ENCODE peak calls at places on chromosomes 4 and X, in seven cellular contexts. One of them, this sample, is unnamed.

GRCh38 chr4:1170156-1170804 is 2.1 kb downstream of the SPON2 start:
- DNase-seq in AG10803: no peak
- DNase-seq in astrocyte of the spinal cord: no peak
- DNase-seq in thoracic aorta: no peak
- DNase-seq in OCI-LY7: no peak
- DNase-seq in choroid plexus epithelial cell: no peak
- DNase-seq in heart left ventricle: no peak
- DNase-seq in this sample: peak

GRCh38 chr4:8914461-8915171 is 43.0 kb upstream of the HMX1 start:
- DNase-seq in choroid plexus epithelial cell: no peak
- DNase-seq in AG10803: no peak
- DNase-seq in astrocyte of the spinal cord: no peak
- DNase-seq in heart left ventricle: no peak
- DNase-seq in OCI-LY7: no peak
- DNase-seq in thoracic aorta: no peak
- DNase-seq in this sample: peak

GRCh38 chrX:78104447-78105176 is 564 bp downstream of the PGK1 start:
- DNase-seq in AG10803: peak
- DNase-seq in OCI-LY7: peak
- DNase-seq in thoracic aorta: no peak
- DNase-seq in heart left ventricle: peak
- DNase-seq in choroid plexus epithelial cell: peak
- DNase-seq in astrocyte of the spinal cord: peak
- DNase-seq in this sample: peak

GRCh38 chrX:111254896-111255693 is 15.2 kb downstream of the CAPN6 start:
- DNase-seq in OCI-LY7: no peak
- DNase-seq in astrocyte of the spinal cord: no peak
- DNase-seq in AG10803: no peak
- DNase-seq in choroid plexus epithelial cell: peak
- DNase-seq in heart left ventricle: no peak
- DNase-seq in thoracic aorta: no peak
- DNase-seq in this sample: no peak

GRCh38 chrX:22392176-22392814 is 119.6 kb downstream of the CBLL2 start:
- DNase-seq in astrocyte of the spinal cord: peak
- DNase-seq in thoracic aorta: no peak
- DNase-seq in choroid plexus epithelial cell: peak
- DNase-seq in heart left ventricle: no peak
- DNase-seq in OCI-LY7: no peak
- DNase-seq in AG10803: no peak
- DNase-seq in this sample: no peak

GRCh38 chrX:122188751-122189150 is 995.3 kb upstream of the GRIA3 start:
- DNase-seq in astrocyte of the spinal cord: no peak
- DNase-seq in OCI-LY7: no peak
- DNase-seq in choroid plexus epithelial cell: peak
- DNase-seq in heart left ventricle: no peak
- DNase-seq in thoracic aorta: no peak
- DNase-seq in AG10803: peak
- DNase-seq in this sample: no peak

GRCh38 chrX:26918633-26919032 is 544.5 kb downstream of the PPP4R3C start:
- DNase-seq in choroid plexus epithelial cell: peak
- DNase-seq in astrocyte of the spinal cord: no peak
- DNase-seq in thoracic aorta: no peak
- DNase-seq in heart left ventricle: no peak
- DNase-seq in OCI-LY7: peak
- DNase-seq in AG10803: no peak
- DNase-seq in this sample: no peak

GRCh38 chr4:177596035-177596434 is 153.8 kb upstream of the AGA start:
- DNase-seq in astrocyte of the spinal cord: peak
- DNase-seq in OCI-LY7: no peak
- DNase-seq in choroid plexus epithelial cell: peak
- DNase-seq in AG10803: peak
- DNase-seq in thoracic aorta: no peak
- DNase-seq in heart left ventricle: no peak
- DNase-seq in this sample: no peak

GRCh38 chr4:134807231-134807745 is 605.7 kb upstream of the PABPC4L start:
- DNase-seq in heart left ventricle: no peak
- DNase-seq in choroid plexus epithelial cell: peak
- DNase-seq in AG10803: no peak
- DNase-seq in OCI-LY7: no peak
- DNase-seq in astrocyte of the spinal cord: no peak
- DNase-seq in thoracic aorta: no peak
- DNase-seq in this sample: no peak

GRCh38 chrX:119008122-119008744 is 33.8 kb downstream of the LONRF3 start:
- DNase-seq in choroid plexus epithelial cell: peak
- DNase-seq in AG10803: peak
- DNase-seq in thoracic aorta: no peak
- DNase-seq in OCI-LY7: peak
- DNase-seq in astrocyte of the spinal cord: peak
- DNase-seq in heart left ventricle: no peak
- DNase-seq in this sample: no peak

GRCh38 chr4:55993994-55994657 is 45.4 kb downstream of the CEP135 start:
- DNase-seq in OCI-LY7: no peak
- DNase-seq in astrocyte of the spinal cord: no peak
- DNase-seq in thoracic aorta: no peak
- DNase-seq in choroid plexus epithelial cell: no peak
- DNase-seq in heart left ventricle: no peak
- DNase-seq in AG10803: no peak
- DNase-seq in this sample: no peak

GRCh38 chrX:138485767-138486166 is 225.8 kb downstream of the FGF13 start:
- DNase-seq in astrocyte of the spinal cord: no peak
- DNase-seq in OCI-LY7: no peak
- DNase-seq in heart left ventricle: no peak
- DNase-seq in choroid plexus epithelial cell: no peak
- DNase-seq in thoracic aorta: no peak
- DNase-seq in AG10803: no peak
- DNase-seq in this sample: no peak

GRCh38 chr4:137530176-137530575 is 2.1 kb downstream of the PCDH18 start:
- DNase-seq in thoracic aorta: no peak
- DNase-seq in AG10803: peak
- DNase-seq in OCI-LY7: no peak
- DNase-seq in astrocyte of the spinal cord: peak
- DNase-seq in choroid plexus epithelial cell: peak
- DNase-seq in heart left ventricle: no peak
- DNase-seq in this sample: no peak

GRCh38 chr4:137531951-137532868 is at the start of gene PCDH18:
- DNase-seq in thoracic aorta: peak
- DNase-seq in OCI-LY7: no peak
- DNase-seq in heart left ventricle: peak
- DNase-seq in AG10803: peak
- DNase-seq in astrocyte of the spinal cord: peak
- DNase-seq in choroid plexus epithelial cell: peak
- DNase-seq in this sample: peak

GRCh38 chr4:137532869-137533236 is 559 bp upstream of the PCDH18 start:
- DNase-seq in heart left ventricle: no peak
- DNase-seq in OCI-LY7: no peak
- DNase-seq in AG10803: no peak
- DNase-seq in choroid plexus epithelial cell: peak
- DNase-seq in astrocyte of the spinal cord: peak
- DNase-seq in thoracic aorta: no peak
- DNase-seq in this sample: no peak

GRCh38 chr4:137529432-137529831 is 2.9 kb downstream of the PCDH18 start:
- DNase-seq in OCI-LY7: no peak
- DNase-seq in astrocyte of the spinal cord: no peak
- DNase-seq in thoracic aorta: no peak
- DNase-seq in AG10803: no peak
- DNase-seq in choroid plexus epithelial cell: no peak
- DNase-seq in heart left ventricle: no peak
- DNase-seq in this sample: no peak

DNA sequence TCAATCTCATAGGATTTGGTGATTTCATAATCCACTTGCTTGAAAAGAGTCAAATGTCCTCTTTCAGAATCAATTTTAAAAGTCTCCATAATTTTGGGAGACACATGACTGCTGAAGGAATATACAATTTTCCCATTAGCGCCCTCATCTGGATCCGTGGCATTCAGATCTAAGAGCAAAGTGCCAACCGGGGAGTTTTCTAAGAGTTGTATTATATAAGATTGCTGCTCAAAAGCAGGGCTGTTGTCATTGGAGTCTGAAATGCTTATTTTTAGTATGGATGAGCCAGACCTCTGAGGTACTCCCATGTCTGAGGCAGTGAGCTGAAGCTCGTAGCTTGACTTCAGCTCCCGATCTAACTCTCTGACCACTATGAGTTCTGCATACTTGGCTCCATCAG is 1.2 kb downstream of the PCDH18 start:
- DNase-seq in AG10803: peak
- DNase-seq in choroid plexus epithelial cell: peak
- DNase-seq in thoracic aorta: no peak
- DNase-seq in heart left ventricle: no peak
- DNase-seq in OCI-LY7: no peak
- DNase-seq in astrocyte of the spinal cord: peak
- DNase-seq in this sample: no peak
- H3K4me3 ChIP-seq in AG10803: peak
- H3K4me3 ChIP-seq in choroid plexus epithelial cell: peak
- H3K4me3 ChIP-seq in thoracic aorta: peak
- H3K4me3 ChIP-seq in heart left ventricle: peak
- H3K4me3 ChIP-seq in OCI-LY7: no peak
- H3K4me3 ChIP-seq in astrocyte of the spinal cord: peak
- H3K4me3 ChIP-seq in this sample: peak

GRCh38 chr4:82425478-82425877 is 4.8 kb downstream of the HNRNPDL start:
- DNase-seq in heart left ventricle: no peak
- DNase-seq in astrocyte of the spinal cord: no peak
- DNase-seq in choroid plexus epithelial cell: no peak
- DNase-seq in AG10803: no peak
- DNase-seq in OCI-LY7: no peak
- DNase-seq in thoracic aorta: no peak
- DNase-seq in this sample: no peak
- H3K4me3 ChIP-seq in heart left ventricle: no peak
- H3K4me3 ChIP-seq in astrocyte of the spinal cord: no peak
- H3K4me3 ChIP-seq in choroid plexus epithelial cell: no peak
- H3K4me3 ChIP-seq in AG10803: no peak
- H3K4me3 ChIP-seq in OCI-LY7: no peak
- H3K4me3 ChIP-seq in thoracic aorta: no peak
- H3K4me3 ChIP-seq in this sample: no peak

DNA sequence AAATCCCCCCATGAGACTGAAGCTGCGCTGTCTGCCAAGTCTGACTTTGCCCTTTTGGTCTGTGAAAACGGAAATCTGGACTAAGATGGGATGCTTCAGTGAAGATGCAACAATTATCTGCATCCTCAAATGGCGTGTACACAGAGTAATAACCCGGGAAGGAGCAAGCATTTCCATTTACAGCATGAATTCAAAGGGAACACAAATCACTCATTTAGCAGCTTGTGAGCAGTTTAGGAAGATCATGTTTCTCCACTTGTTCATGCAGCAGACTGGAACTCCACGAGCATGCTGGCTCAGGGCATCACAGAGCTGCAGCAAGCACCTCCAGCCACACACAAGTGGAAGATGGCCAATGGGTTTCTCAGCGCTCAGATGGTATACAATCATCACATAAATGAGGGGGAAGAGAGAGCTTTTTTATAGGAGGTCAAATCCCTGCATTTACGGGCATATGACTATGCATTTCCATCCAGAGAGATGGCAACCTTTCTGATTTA is 175.5 kb downstream of the NLGN4X start:
- DNase-seq in heart left ventricle: no peak
- DNase-seq in choroid plexus epithelial cell: no peak
- DNase-seq in astrocyte of the spinal cord: no peak
- DNase-seq in thoracic aorta: no peak
- DNase-seq in AG10803: no peak
- DNase-seq in OCI-LY7: no peak
- DNase-seq in this sample: no peak
- H3K4me3 ChIP-seq in heart left ventricle: no peak
- H3K4me3 ChIP-seq in choroid plexus epithelial cell: no peak
- H3K4me3 ChIP-seq in astrocyte of the spinal cord: no peak
- H3K4me3 ChIP-seq in thoracic aorta: no peak
- H3K4me3 ChIP-seq in AG10803: no peak
- H3K4me3 ChIP-seq in OCI-LY7: no peak
- H3K4me3 ChIP-seq in this sample: no peak

GRCh38 chr4:88533937-88534750 is 10.6 kb upstream of the PYURF start:
- DNase-seq in astrocyte of the spinal cord: peak
- DNase-seq in heart left ventricle: no peak
- DNase-seq in AG10803: peak
- DNase-seq in choroid plexus epithelial cell: peak
- DNase-seq in OCI-LY7: no peak
- DNase-seq in thoracic aorta: no peak
- DNase-seq in this sample: no peak

GRCh38 chr4:88531549-88531948 is 8.0 kb upstream of the PYURF start:
- DNase-seq in OCI-LY7: no peak
- DNase-seq in choroid plexus epithelial cell: no peak
- DNase-seq in astrocyte of the spinal cord: peak
- DNase-seq in heart left ventricle: no peak
- DNase-seq in AG10803: peak
- DNase-seq in thoracic aorta: no peak
- DNase-seq in this sample: no peak

GRCh38 chr4:88537725-88538124 is 14.1 kb upstream of the PYURF start:
- DNase-seq in thoracic aorta: no peak
- DNase-seq in AG10803: no peak
- DNase-seq in OCI-LY7: no peak
- DNase-seq in astrocyte of the spinal cord: no peak
- DNase-seq in choroid plexus epithelial cell: no peak
- DNase-seq in heart left ventricle: no peak
- DNase-seq in this sample: no peak

GRCh38 chr4:88533088-88533790 is 9.7 kb upstream of the PYURF start:
- DNase-seq in choroid plexus epithelial cell: peak
- DNase-seq in AG10803: peak
- DNase-seq in thoracic aorta: no peak
- DNase-seq in astrocyte of the spinal cord: peak
- DNase-seq in OCI-LY7: no peak
- DNase-seq in heart left ventricle: no peak
- DNase-seq in this sample: no peak

DNA sequence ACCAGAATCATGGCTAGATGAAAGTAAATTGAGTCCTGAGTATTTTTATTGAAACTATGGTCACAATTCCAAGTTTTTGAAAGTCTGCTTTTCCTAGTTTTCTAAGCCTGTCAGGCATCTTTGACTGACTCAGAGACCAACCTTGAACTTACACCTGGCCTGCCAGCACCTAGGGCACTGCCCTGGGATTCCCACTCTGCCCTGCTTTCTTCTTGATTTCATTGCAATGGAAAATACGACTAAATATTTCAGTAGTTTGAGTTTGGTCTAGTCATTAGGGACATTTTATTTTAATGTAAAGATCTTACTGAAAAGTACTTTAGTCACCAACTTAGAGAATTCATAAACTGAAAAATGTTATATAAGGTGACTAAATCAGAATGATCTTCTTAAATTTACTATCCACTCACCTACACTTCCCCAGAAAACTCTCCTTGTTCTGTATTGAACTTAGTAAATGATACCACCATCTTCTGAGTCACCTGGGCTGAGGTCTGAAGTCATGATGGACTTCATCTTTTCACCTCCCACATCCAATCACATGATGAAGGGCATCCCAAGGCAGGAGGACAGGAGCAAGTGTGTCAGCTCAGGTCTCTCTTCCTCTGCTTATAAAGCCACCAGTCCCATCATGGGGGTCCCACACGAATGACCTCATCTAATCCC is 11.6 kb upstream of the PYURF start:
- DNase-seq in AG10803: no peak
- DNase-seq in astrocyte of the spinal cord: no peak
- DNase-seq in thoracic aorta: no peak
- DNase-seq in OCI-LY7: no peak
- DNase-seq in heart left ventricle: no peak
- DNase-seq in choroid plexus epithelial cell: no peak
- DNase-seq in this sample: no peak
- H3K4me3 ChIP-seq in AG10803: no peak
- H3K4me3 ChIP-seq in astrocyte of the spinal cord: no peak
- H3K4me3 ChIP-seq in thoracic aorta: no peak
- H3K4me3 ChIP-seq in OCI-LY7: no peak
- H3K4me3 ChIP-seq in heart left ventricle: no peak
- H3K4me3 ChIP-seq in choroid plexus epithelial cell: no peak
- H3K4me3 ChIP-seq in this sample: no peak